ENCODE peak calls at places on chromosomes 13 and 19, in ten cellular contexts. Q, V, F, O, I, C, X, Z, S and M are unnamed samples. For H3K36me3, the result is how much of the 10 kb centered on the place peaks cover.

GRCh38 chr19:1091544-1092175 is 3.5 kb downstream of the POLR2E start:
- DNase-seq in O (no peak), C (no peak), Z (no peak), X (no peak), I (no peak), F (no peak), Q (no peak), V (no peak), S (no peak), M (no peak)

GRCh38 chr13:33150146-33150545 is 133.9 kb downstream of the KL start:
- DNase-seq in V (no peak), O (no peak), F (no peak), I (peak), X (no peak), Z (no peak), C (no peak), Q (no peak), S (peak), M (peak)

GRCh38 chr13:44710576-44710975 is 134.4 kb upstream of the TSC22D1 start:
- DNase-seq in C (peak), X (peak), I (peak), S (peak), V (no peak), F (no peak), Z (no peak), Q (no peak), O (no peak), M (peak)

GRCh38 chr19:55526216-55527196 is 10.4 kb downstream of the SBK2 start:
- DNase-seq in F (peak), O (no peak), C (peak), Z (no peak), S (peak), I (peak), X (no peak), V (peak), Q (no peak), M (peak)

GRCh38 chr19:30146346-30146745 is 204.3 kb downstream of the URI1 start:
- DNase-seq in X (no peak), V (no peak), C (no peak), F (no peak), Z (no peak), Q (no peak), I (no peak), O (no peak), S (no peak), M (no peak)

GRCh38 chr19:2425622-2426581 is 1.5 kb downstream of the TIMM13 start:
- DNase-seq in O (no peak), C (no peak), I (no peak), Z (no peak), Q (no peak), X (no peak), V (no peak), F (no peak), S (no peak), M (no peak)

GRCh38 chr19:8042900-8043299 is 9.7 kb upstream of the CCL25 start:
- DNase-seq in Z (no peak), I (no peak), C (no peak), S (no peak), O (no peak), F (no peak), X (no peak), Q (no peak), V (no peak), M (no peak)

GRCh38 chr19:28581468-28581770 is 631.5 kb downstream of the UQCRFS1 start:
- DNase-seq in Q (no peak), Z (no peak), S (no peak), I (no peak), O (no peak), X (no peak), F (no peak), C (no peak), V (no peak), M (no peak)

GRCh38 chr13:109649713-109650112 is 136.7 kb downstream of the IRS2 start:
- DNase-seq in C (no peak), Q (no peak), F (no peak), S (no peak), I (no peak), Z (no peak), V (no peak), X (no peak), O (no peak), M (no peak)

GRCh38 chr13:107882708-107883560 is 332.4 kb downstream of the LIG4 start:
- DNase-seq in Z (no peak), I (no peak), O (no peak), S (no peak), X (no peak), V (no peak), Q (no peak), F (no peak), C (no peak), M (no peak)

GRCh38 chr19:18700501-18701249 is 17.2 kb downstream of the CRTC1 start:
- DNase-seq in Q (peak), Z (peak), F (peak), C (no peak), I (peak), S (peak), V (peak), O (no peak), X (no peak), M (peak)

GRCh38 chr19:403221-404036 is 5.5 kb downstream of the C2CD4C start:
- DNase-seq in O (no peak), C (no peak), I (no peak), S (no peak), X (no peak), F (peak), Z (no peak), V (peak), Q (no peak), M (no peak)

GRCh38 chr19:16319466-16319865 is 5.2 kb upstream of the KLF2 start:
- DNase-seq in O (no peak), Q (no peak), X (no peak), F (no peak), Z (no peak), C (no peak), V (no peak), I (no peak), S (peak), M (no peak)

GRCh38 chr13:42574011-42574410 is at the start of gene TNFSF11:
- DNase-seq in S (peak), I (no peak), O (no peak), Q (no peak), F (no peak), X (no peak), Z (peak), V (no peak), C (no peak), M (no peak)

GRCh38 chr19:1668048-1668338 is 15.6 kb upstream of the TCF3 start:
- DNase-seq in O (no peak), S (no peak), C (no peak), X (no peak), F (no peak), Q (no peak), I (no peak), V (no peak), Z (no peak), M (no peak)

GRCh38 chr13:100234006-100234405 is 145.1 kb downstream of the PCCA start:
- DNase-seq in Z (peak), Q (no peak), S (no peak), C (no peak), F (no peak), V (no peak), I (peak), O (no peak), X (no peak), M (no peak)

GRCh38 chr13:37602743-37603381 is 4.3 kb upstream of the POSTN start:
- DNase-seq in Z (no peak), S (peak), F (no peak), I (peak), C (no peak), X (no peak), O (no peak), Q (no peak), V (no peak), M (peak)

GRCh38 chr19:41265376-41266153 is 1.4 kb downstream of the HNRNPUL1 start:
- DNase-seq in Q (no peak), I (peak), S (peak), F (peak), Z (peak), O (no peak), X (no peak), V (peak), C (peak), M (peak)

GRCh38 chr19:35785087-35785627 is 9.8 kb downstream of the ARHGAP33 start:
- DNase-seq in Z (no peak), F (no peak), S (no peak), I (no peak), V (no peak), O (no peak), Q (no peak), X (no peak), C (no peak), M (no peak)

GRCh38 chr19:18227781-18228271 is 1.6 kb upstream of the PDE4C start:
- DNase-seq in O (no peak), F (no peak), V (no peak), S (no peak), C (no peak), X (no peak), Z (no peak), I (no peak), Q (no peak), M (no peak)

GRCh38 chr19:55216461-55217198 is 7.3 kb upstream of the PTPRH start:
- DNase-seq in Z (peak), C (peak), V (peak), O (peak), F (peak), X (peak), I (peak), Q (peak), S (peak), M (peak)

GRCh38 chr19:54473071-54473941 is at the start of gene CDC42EP5:
- DNase-seq in X (no peak), I (peak), S (peak), C (peak), V (peak), F (peak), Q (no peak), O (no peak), Z (peak), M (peak)

GRCh38 chr19:34418300-34418699 is 9.9 kb upstream of the UBA2 start:
- DNase-seq in X (no peak), O (no peak), V (no peak), Q (no peak), I (no peak), C (no peak), S (no peak), Z (no peak), F (no peak), M (no peak)

GRCh38 chr19:11942843-11943108 is 17.9 kb downstream of the ZNF700 start:
- DNase-seq in O (no peak), I (no peak), Q (no peak), Z (no peak), V (no peak), C (no peak), S (no peak), X (no peak), F (no peak), M (no peak)

GRCh38 chr19:32647361-32647760 is 27.6 kb downstream of the ANKRD27 start:
- DNase-seq in Z (no peak), S (no peak), X (no peak), O (no peak), I (no peak), V (no peak), F (no peak), Q (no peak), C (no peak), M (no peak)

GRCh38 chr13:52159159-52159982 is at the start of gene NEK3:
- DNase-seq in S (peak), F (peak), C (peak), Z (peak), Q (peak), X (peak), V (peak), I (peak), O (peak), M (peak)

GRCh38 chr19:19261350-19262189 is 11.5 kb downstream of the TM6SF2 start:
- DNase-seq in Q (no peak), S (no peak), Z (peak), V (no peak), F (no peak), I (no peak), C (no peak), X (no peak), O (no peak), M (no peak)

GRCh38 chr13:98507060-98507797 is 69.7 kb downstream of the STK24 start:
- DNase-seq in O (no peak), C (peak), X (no peak), I (peak), F (peak), Q (no peak), S (peak), Z (peak), V (peak), M (peak)
- H3K4me3 ChIP-seq in O (no peak), C (no peak), X (no peak), I (no peak), F (no peak), Q (no peak), S (no peak), Z (no peak), V (no peak), M (no peak)

GRCh38 chr13:20054586-20054985 is 96.1 kb downstream of the ZMYM2 start:
- DNase-seq in Q (no peak), S (no peak), C (no peak), O (no peak), F (no peak), X (no peak), I (no peak), V (no peak), Z (no peak), M (no peak)
- H3K36me3 ChIP-seq in Q (under half), S (under half), C (under half), O (under half), F (under half), X (under half), I (under half), V (under half), Z (under half), M (under half)

GRCh38 chr13:50075619-50076097 is 60.4 kb downstream of the KCNRG start:
- DNase-seq in S (no peak), F (no peak), C (no peak), Z (no peak), Q (no peak), X (no peak), I (peak), O (no peak), V (no peak), M (peak)

GRCh38 chr13:50071399-50071798 is 56.2 kb downstream of the KCNRG start:
- DNase-seq in F (peak), C (no peak), I (peak), Q (no peak), Z (no peak), X (no peak), O (no peak), V (no peak), S (no peak), M (peak)

GRCh38 chr13:50072676-50073075 is 57.4 kb downstream of the KCNRG start:
- DNase-seq in F (no peak), X (no peak), Q (no peak), C (no peak), O (no peak), I (peak), S (no peak), V (no peak), Z (no peak), M (no peak)

GRCh38 chr13:50073340-50073739 is 58.1 kb downstream of the KCNRG start:
- DNase-seq in V (no peak), F (no peak), Z (no peak), Q (no peak), I (peak), O (no peak), S (no peak), X (no peak), C (no peak), M (peak)

DNA sequence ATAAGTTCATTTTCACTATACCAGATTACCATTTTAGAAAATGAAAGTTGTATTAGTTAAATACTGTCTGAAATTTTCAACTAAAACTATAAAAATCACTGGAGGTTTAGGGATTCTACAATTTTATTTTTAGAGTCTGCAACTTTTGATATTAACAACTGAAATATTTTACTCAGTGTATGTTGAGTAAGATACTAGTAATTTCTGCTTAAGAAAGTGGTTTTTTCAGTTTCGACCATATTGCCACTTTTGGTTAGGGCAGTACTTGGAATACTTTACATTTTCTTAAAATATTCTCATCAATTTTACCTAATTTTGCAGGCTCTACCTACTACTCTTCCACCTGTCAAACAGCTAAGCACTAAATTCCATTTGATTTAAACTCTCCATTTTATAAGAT is 59.6 kb downstream of the KCNRG start:
- DNase-seq in F (no peak), C (no peak), Q (no peak), S (no peak), X (no peak), O (no peak), V (no peak), Z (no peak), I (peak), M (peak)
- H3K4me3 ChIP-seq in F (no peak), C (no peak), Q (no peak), S (no peak), X (no peak), O (peak), V (no peak), Z (no peak), I (no peak), M (no peak)

GRCh38 chr13:43662976-43663375 is 123.8 kb downstream of the ENOX1 start:
- DNase-seq in I (no peak), Q (no peak), F (no peak), O (no peak), X (no peak), Z (peak), C (no peak), S (no peak), V (no peak), M (no peak)

GRCh38 chr13:43666403-43666802 is 120.4 kb downstream of the ENOX1 start:
- DNase-seq in C (no peak), Q (no peak), X (no peak), V (no peak), F (no peak), S (no peak), Z (no peak), I (no peak), O (no peak), M (no peak)

GRCh38 chr13:43664700-43665191 is 122.0 kb downstream of the ENOX1 start:
- DNase-seq in S (peak), Z (peak), X (no peak), O (no peak), F (peak), C (peak), Q (no peak), I (peak), V (no peak), M (peak)

GRCh38 chr13:43663474-43664090 is 123.2 kb downstream of the ENOX1 start:
- DNase-seq in Z (no peak), Q (no peak), X (no peak), O (no peak), V (no peak), S (peak), F (no peak), I (no peak), C (no peak), M (peak)

GRCh38 chr13:43665388-43665787 is 121.4 kb downstream of the ENOX1 start:
- DNase-seq in F (no peak), O (no peak), V (no peak), Q (no peak), X (no peak), I (no peak), S (no peak), C (no peak), Z (no peak), M (no peak)
- H3K36me3 ChIP-seq in F (under half), O (under half), V (under half), Q (under half), X (under half), I (under half), S (under half), C (under half), Z (under half), M (under half)